ENCODE peak calls at places on chromosomes 7 and 10, in four cellular contexts. One of them, this sample, is unnamed.

GRCh38 chr7:46286346-46286745 is 365.3 kb upstream of the IGFBP3 start:
- DNase-seq in K562: no peak
- DNase-seq in HepG2: no peak
- DNase-seq in A549: no peak
- DNase-seq in this sample: no peak

GRCh38 chr7:92246363-92247101 is 758 bp downstream of the ANKIB1 start:
- DNase-seq in K562: peak
- DNase-seq in A549: peak
- DNase-seq in HepG2: no peak
- DNase-seq in this sample: no peak

GRCh38 chr10:61750943-61751471 is 88.3 kb downstream of the CABCOCO1 start:
- DNase-seq in A549: peak
- DNase-seq in K562: peak
- DNase-seq in HepG2: peak
- DNase-seq in this sample: peak

GRCh38 chr7:12584940-12585339 is 14.4 kb downstream of the SCIN start:
- DNase-seq in K562: no peak
- DNase-seq in HepG2: no peak
- DNase-seq in A549: no peak
- DNase-seq in this sample: peak

GRCh38 chr10:115861455-115861854 is 411.6 kb downstream of the GFRA1 start:
- DNase-seq in HepG2: no peak
- DNase-seq in K562: no peak
- DNase-seq in A549: no peak
- DNase-seq in this sample: no peak

GRCh38 chr7:4650471-4651047 is 31.5 kb upstream of the FOXK1 start:
- DNase-seq in K562: no peak
- DNase-seq in A549: no peak
- DNase-seq in HepG2: peak
- DNase-seq in this sample: no peak

GRCh38 chr7:28750981-28751380 is 207.1 kb downstream of the TRIL start:
- DNase-seq in K562: no peak
- DNase-seq in HepG2: no peak
- DNase-seq in A549: no peak
- DNase-seq in this sample: no peak

GRCh38 chr10:93408788-93409187 is 73.3 kb downstream of the MYOF start:
- DNase-seq in HepG2: peak
- DNase-seq in A549: no peak
- DNase-seq in K562: no peak
- DNase-seq in this sample: no peak

GRCh38 chr7:92915348-92915747 is 79.0 kb upstream of the CDK6 start:
- DNase-seq in HepG2: no peak
- DNase-seq in K562: no peak
- DNase-seq in A549: no peak
- DNase-seq in this sample: no peak

GRCh38 chr10:71260622-71261325 is 48.4 kb downstream of the UNC5B start:
- DNase-seq in A549: no peak
- DNase-seq in HepG2: no peak
- DNase-seq in K562: no peak
- DNase-seq in this sample: no peak

GRCh38 chr10:29715296-29715695 is 80.5 kb upstream of the SVIL start:
- DNase-seq in K562: no peak
- DNase-seq in HepG2: no peak
- DNase-seq in A549: no peak
- DNase-seq in this sample: no peak

GRCh38 chr7:26515462-26515861 is 223.8 kb downstream of the SNX10 start:
- DNase-seq in A549: no peak
- DNase-seq in K562: no peak
- DNase-seq in HepG2: no peak
- DNase-seq in this sample: no peak

GRCh38 chr10:78520737-78521430 is 487.2 kb downstream of the RPS24 start:
- DNase-seq in A549: peak
- DNase-seq in HepG2: peak
- DNase-seq in K562: no peak
- DNase-seq in this sample: no peak

GRCh38 chr10:101615760-101616116 is 27.6 kb downstream of the DPCD start:
- DNase-seq in K562: no peak
- DNase-seq in A549: no peak
- DNase-seq in HepG2: no peak
- DNase-seq in this sample: no peak

GRCh38 chr10:114337510-114338462 is 66.5 kb downstream of the AFAP1L2 start:
- DNase-seq in A549: no peak
- DNase-seq in HepG2: no peak
- DNase-seq in K562: no peak
- DNase-seq in this sample: peak

GRCh38 chr10:71635251-71635866 is 84.2 kb downstream of the C10orf105 start:
- DNase-seq in K562: peak
- DNase-seq in A549: no peak
- DNase-seq in HepG2: no peak
- DNase-seq in this sample: no peak

GRCh38 chr10:123147635-123148413 is at the start of gene HMX2:
- DNase-seq in HepG2: peak
- DNase-seq in A549: no peak
- DNase-seq in K562: no peak
- DNase-seq in this sample: no peak

GRCh38 chr10:99958287-99958686 is 51.5 kb downstream of the DNMBP start:
- DNase-seq in A549: no peak
- DNase-seq in HepG2: no peak
- DNase-seq in K562: no peak
- DNase-seq in this sample: no peak

GRCh38 chr7:192701-193536 is 548 bp downstream of the FAM20C start:
- DNase-seq in K562: no peak
- DNase-seq in A549: no peak
- DNase-seq in HepG2: no peak
- DNase-seq in this sample: no peak

GRCh38 chr10:60611291-60611747 is 167.0 kb upstream of the CDK1 start:
- DNase-seq in A549: peak
- DNase-seq in HepG2: peak
- DNase-seq in K562: no peak
- DNase-seq in this sample: no peak

GRCh38 chr7:117834983-117835664 is 38.1 kb downstream of the CTTNBP2 start:
- DNase-seq in K562: no peak
- DNase-seq in HepG2: no peak
- DNase-seq in A549: no peak
- DNase-seq in this sample: no peak

GRCh38 chr7:158705234-158705890 is 758 bp upstream of the NCAPG2 start:
- DNase-seq in HepG2: no peak
- DNase-seq in A549: no peak
- DNase-seq in K562: no peak
- DNase-seq in this sample: no peak

GRCh38 chr7:158811461-158811860 is 17.8 kb downstream of the ESYT2 start:
- DNase-seq in A549: no peak
- DNase-seq in HepG2: no peak
- DNase-seq in K562: peak
- DNase-seq in this sample: no peak

GRCh38 chr7:133822816-133823552 is 304.2 kb upstream of the LRGUK start:
- DNase-seq in A549: no peak
- DNase-seq in K562: no peak
- DNase-seq in HepG2: no peak
- DNase-seq in this sample: no peak

GRCh38 chr7:141731476-141732149 is 6.5 kb upstream of the SSBP1 start:
- DNase-seq in K562: no peak
- DNase-seq in A549: no peak
- DNase-seq in HepG2: no peak
- DNase-seq in this sample: no peak

GRCh38 chr10:70588255-70588654 is 14.3 kb downstream of the PRF1 start:
- DNase-seq in K562: no peak
- DNase-seq in HepG2: no peak
- DNase-seq in A549: no peak
- DNase-seq in this sample: no peak

DNA sequence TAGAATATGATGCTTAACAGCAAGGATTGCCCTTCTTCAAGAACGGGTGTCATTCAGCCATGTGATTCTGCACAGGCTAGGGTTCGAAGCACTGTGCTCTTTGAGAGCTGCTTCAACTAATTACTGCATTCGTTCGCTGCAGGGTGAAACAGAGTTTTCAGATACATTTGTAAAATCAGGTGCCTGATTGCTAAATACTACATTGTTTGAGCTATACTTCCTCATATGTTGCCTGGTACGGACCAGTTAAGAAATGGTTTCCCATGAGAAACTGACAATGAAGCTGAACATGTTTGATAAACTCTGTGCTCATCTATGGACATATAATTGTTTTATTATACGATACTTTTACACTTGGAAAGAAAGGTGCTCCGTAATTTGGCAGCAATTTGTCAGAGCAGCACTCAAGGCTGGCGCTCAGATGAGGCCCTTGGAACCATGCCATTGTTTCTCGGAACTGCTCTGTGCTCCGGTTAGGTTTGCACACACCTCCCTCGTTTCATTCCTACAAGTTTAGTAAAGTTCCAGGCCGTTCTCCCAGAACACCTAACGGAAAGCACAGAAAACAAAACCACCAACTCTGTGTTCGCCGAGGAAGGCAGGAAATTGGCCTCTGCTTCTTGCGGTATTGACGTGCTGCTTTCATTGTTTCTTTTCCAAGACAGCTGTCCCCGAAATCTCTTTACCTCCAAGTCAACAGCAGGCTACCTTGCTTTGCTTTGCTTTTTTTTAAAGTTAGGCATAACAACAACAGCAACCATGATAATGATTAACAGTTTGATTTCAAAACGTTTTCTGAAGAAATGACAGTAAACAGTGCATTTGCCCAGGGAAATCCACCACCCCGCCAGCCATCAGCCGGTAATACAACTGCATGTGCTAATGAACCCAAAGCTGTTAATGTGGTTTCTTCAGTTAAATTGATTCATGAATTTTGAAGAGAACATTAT is 206.9 kb downstream of the EBF3 start:
- DNase-seq in A549: no peak
- DNase-seq in K562: no peak
- DNase-seq in HepG2: no peak
- DNase-seq in this sample: no peak
- TF ChIP-seq POLR2AphosphoS2 in A549: no peak
- TF ChIP-seq POLR2AphosphoS2 in K562: no peak
- TF ChIP-seq POLR2AphosphoS2 in HepG2: no peak
- TF ChIP-seq POLR2AphosphoS2 in this sample: no peak

GRCh38 chr10:6175329-6176055 is 27.2 kb upstream of the PFKFB3 start:
- DNase-seq in A549: no peak
- DNase-seq in HepG2: no peak
- DNase-seq in K562: no peak
- DNase-seq in this sample: no peak
- TF ChIP-seq CHD4 in A549: no peak
- TF ChIP-seq CHD4 in HepG2: no peak
- TF ChIP-seq CHD4 in K562: no peak
- TF ChIP-seq CHD4 in this sample: no peak

GRCh38 chr7:1243964-1244416 is 11.3 kb downstream of the UNCX start:
- DNase-seq in A549: no peak
- DNase-seq in K562: no peak
- DNase-seq in HepG2: no peak
- DNase-seq in this sample: no peak
- H3K4me2 ChIP-seq in A549: no peak
- H3K4me2 ChIP-seq in K562: no peak
- H3K4me2 ChIP-seq in HepG2: no peak
- H3K4me2 ChIP-seq in this sample: no peak

GRCh38 chr7:47591655-47592572 is 10.0 kb upstream of the TNS3 start:
- DNase-seq in HepG2: peak
- DNase-seq in A549: peak
- DNase-seq in K562: no peak
- DNase-seq in this sample: no peak
- TF ChIP-seq POLR2AphosphoS2 in HepG2: no peak
- TF ChIP-seq POLR2AphosphoS2 in A549: no peak
- TF ChIP-seq POLR2AphosphoS2 in K562: no peak
- TF ChIP-seq POLR2AphosphoS2 in this sample: no peak

GRCh38 chr10:110411047-110411410 is 86.7 kb upstream of the DUSP5 start:
- DNase-seq in HepG2: no peak
- DNase-seq in A549: no peak
- DNase-seq in K562: no peak
- DNase-seq in this sample: no peak
- TF ChIP-seq CHD4 in HepG2: no peak
- TF ChIP-seq CHD4 in A549: no peak
- TF ChIP-seq CHD4 in K562: no peak
- TF ChIP-seq CHD4 in this sample: no peak

GRCh38 chr10:7285545-7286322 is 125.1 kb downstream of the SFMBT2 start:
- DNase-seq in HepG2: no peak
- DNase-seq in K562: no peak
- DNase-seq in A549: no peak
- DNase-seq in this sample: no peak
- H3K4me2 ChIP-seq in HepG2: no peak
- H3K4me2 ChIP-seq in K562: no peak
- H3K4me2 ChIP-seq in A549: no peak
- H3K4me2 ChIP-seq in this sample: no peak

GRCh38 chr7:77348371-77348813 is 67.8 kb downstream of the GSAP start:
- DNase-seq in K562: no peak
- DNase-seq in A549: no peak
- DNase-seq in HepG2: no peak
- DNase-seq in this sample: no peak
- TF ChIP-seq POLR2AphosphoS2 in K562: no peak
- TF ChIP-seq POLR2AphosphoS2 in A549: no peak
- TF ChIP-seq POLR2AphosphoS2 in HepG2: no peak
- TF ChIP-seq POLR2AphosphoS2 in this sample: no peak

GRCh38 chr7:108037748-108038147 is 34.8 kb upstream of the LAMB1 start:
- DNase-seq in A549: no peak
- DNase-seq in K562: no peak
- DNase-seq in HepG2: no peak
- DNase-seq in this sample: no peak
- TF ChIP-seq CHD4 in A549: no peak
- TF ChIP-seq CHD4 in K562: no peak
- TF ChIP-seq CHD4 in HepG2: no peak
- TF ChIP-seq CHD4 in this sample: no peak

This sample was measured in GM12878.